ENCODE peak calls at places on chromosomes 1 and 21, in ten cellular contexts. J, T, U, N, M, H, E, C, V and D are unnamed samples.

GRCh38 chr1:28509705-28510349 is 4.0 kb downstream of the RCC1 start:
- DNase-seq in N (no peak), M (no peak), J (no peak), E (peak), U (no peak), C (no peak), T (no peak), H (no peak), V (no peak), D (peak)

GRCh38 chr21:29114765-29115164 is 15.7 kb upstream of the MAP3K7CL start:
- DNase-seq in E (no peak), H (no peak), T (no peak), U (no peak), J (no peak), V (no peak), N (no peak), C (no peak), M (peak), D (no peak)

GRCh38 chr1:27522860-27523665 is 33.1 kb upstream of the WASF2 start:
- DNase-seq in N (no peak), M (no peak), H (peak), U (peak), J (no peak), T (no peak), E (no peak), C (no peak), V (no peak), D (peak)

GRCh38 chr1:22218618-22219250 is 75.8 kb upstream of the WNT4 start:
- DNase-seq in V (no peak), M (no peak), U (no peak), T (no peak), E (no peak), C (no peak), H (no peak), N (no peak), J (no peak), D (no peak)

GRCh38 chr1:20359451-20360330 is 69.0 kb downstream of the VWA5B1 start:
- DNase-seq in N (no peak), U (no peak), M (no peak), J (peak), T (no peak), E (no peak), C (no peak), V (no peak), H (no peak), D (no peak)

GRCh38 chr1:38940339-38941047 is 1.1 kb downstream of the RHBDL2 start:
- DNase-seq in C (no peak), T (no peak), U (no peak), M (no peak), J (peak), E (no peak), V (no peak), H (no peak), N (no peak), D (no peak)

GRCh38 chr1:23756676-23757075 is 13.4 kb downstream of the ELOA start:
- DNase-seq in J (no peak), H (no peak), C (no peak), U (no peak), T (no peak), V (no peak), M (peak), E (no peak), N (no peak), D (no peak)

GRCh38 chr1:205504311-205505075 is at the start of gene CDK18:
- DNase-seq in J (peak), H (peak), M (no peak), E (no peak), C (peak), T (peak), U (peak), V (peak), N (no peak), D (peak)

GRCh38 chr21:38277501-38278111 is 20.8 kb downstream of the KCNJ15 start:
- DNase-seq in T (no peak), H (no peak), E (peak), J (peak), V (no peak), N (peak), M (peak), C (no peak), U (no peak), D (no peak)

GRCh38 chr1:166974647-166975345 is 544 bp downstream of the ILDR2 start:
- DNase-seq in E (peak), H (no peak), N (no peak), T (no peak), U (peak), M (no peak), J (no peak), V (no peak), C (no peak), D (peak)

GRCh38 chr1:206797534-206798383 is 25.5 kb upstream of the IL10 start:
- DNase-seq in V (no peak), C (no peak), U (peak), J (no peak), E (no peak), N (no peak), T (no peak), M (no peak), H (no peak), D (no peak)

GRCh38 chr21:39542736-39543135 is 70.0 kb upstream of the B3GALT5 start:
- DNase-seq in U (no peak), V (no peak), J (peak), N (no peak), H (no peak), C (no peak), M (no peak), T (no peak), E (no peak), D (no peak)

GRCh38 chr1:77636864-77637263 is 45.6 kb downstream of the ZZZ3 start:
- DNase-seq in J (no peak), H (no peak), V (no peak), U (no peak), E (no peak), N (no peak), C (no peak), T (no peak), M (no peak), D (no peak)

GRCh38 chr1:3530086-3530930 is 75.8 kb downstream of the ARHGEF16 start:
- DNase-seq in E (no peak), N (no peak), T (no peak), H (no peak), U (peak), J (peak), V (no peak), M (no peak), C (peak), D (no peak)
- H3K27ac ChIP-seq in E (no peak), N (peak), T (peak), H (peak), U (peak), J (peak), V (peak), M (peak), C (peak), D (peak)

GRCh38 chr1:25355841-25356395 is 17.8 kb downstream of the TMEM50A start:
- DNase-seq in V (no peak), M (no peak), U (no peak), T (no peak), E (no peak), C (no peak), J (no peak), N (no peak), H (no peak), D (no peak)
- H3K27ac ChIP-seq in V (no peak), M (no peak), U (peak), T (no peak), E (no peak), C (no peak), J (no peak), N (no peak), H (no peak), D (peak)

GRCh38 chr1:170307426-170307825 is 161.7 kb downstream of the NTMT2 start:
- DNase-seq in N (no peak), E (no peak), U (no peak), M (peak), C (no peak), J (no peak), T (no peak), H (no peak), V (no peak), D (no peak)
- H3K27ac ChIP-seq in N (no peak), E (no peak), U (no peak), M (no peak), C (no peak), J (no peak), T (no peak), H (no peak), V (no peak), D (no peak)

GRCh38 chr21:44405091-44405947 is 50.0 kb upstream of the LRRC3 start:
- DNase-seq in N (no peak), U (no peak), T (peak), C (no peak), J (no peak), H (no peak), V (no peak), E (no peak), M (no peak), D (no peak)
- H3K27ac ChIP-seq in N (no peak), U (no peak), T (no peak), C (no peak), J (no peak), H (no peak), V (no peak), E (peak), M (no peak), D (no peak)

GRCh38 chr1:241828576-241828975 is 19.4 kb upstream of the EXO1 start:
- DNase-seq in N (no peak), H (no peak), J (no peak), C (no peak), V (no peak), T (no peak), U (no peak), E (peak), M (peak), D (no peak)
- H3K27ac ChIP-seq in N (no peak), H (no peak), J (no peak), C (no peak), V (no peak), T (no peak), U (no peak), E (no peak), M (peak), D (no peak)

GRCh38 chr1:156461141-156461540 is 39.4 kb downstream of the MEF2D start:
- DNase-seq in N (no peak), M (no peak), C (no peak), H (no peak), T (no peak), V (no peak), J (no peak), E (no peak), U (no peak), D (no peak)

GRCh38 chr1:156460525-156460924 is 40.0 kb downstream of the MEF2D start:
- DNase-seq in T (no peak), V (no peak), U (no peak), H (no peak), M (no peak), E (no peak), C (no peak), N (no peak), J (no peak), D (no peak)

GRCh38 chr1:156455362-156455761 is 45.2 kb downstream of the MEF2D start:
- DNase-seq in J (no peak), C (no peak), E (no peak), T (no peak), V (no peak), M (no peak), U (no peak), H (no peak), N (no peak), D (no peak)

GRCh38 chr1:156456625-156457465 is 43.7 kb downstream of the MEF2D start:
- DNase-seq in M (peak), C (peak), E (peak), U (peak), N (peak), V (peak), T (peak), H (peak), J (peak), D (peak)

GRCh38 chr1:156458181-156458503 is 42.4 kb downstream of the MEF2D start:
- DNase-seq in N (no peak), U (no peak), V (no peak), H (no peak), T (no peak), M (peak), J (no peak), C (no peak), E (no peak), D (no peak)
- H3K27ac ChIP-seq in N (peak), U (peak), V (no peak), H (peak), T (peak), M (no peak), J (peak), C (peak), E (no peak), D (peak)

GRCh38 chr1:6180578-6181311 is 624 bp upstream of the CHD5 start:
- DNase-seq in C (no peak), T (no peak), J (no peak), M (no peak), H (no peak), N (no peak), V (no peak), E (no peak), U (no peak), D (no peak)
- H3K27ac ChIP-seq in C (no peak), T (no peak), J (no peak), M (no peak), H (no peak), N (peak), V (no peak), E (no peak), U (no peak), D (no peak)

GRCh38 chr1:180173451-180173850 is 18.8 kb downstream of the QSOX1 start:
- DNase-seq in N (no peak), H (no peak), J (no peak), E (no peak), M (no peak), V (no peak), U (no peak), T (no peak), C (no peak), D (no peak)
- H3K27ac ChIP-seq in N (no peak), H (peak), J (no peak), E (no peak), M (peak), V (peak), U (no peak), T (no peak), C (no peak), D (no peak)